ENCODE peak calls at places on chromosomes 16 and 17, in four cellular contexts. One of them, this sample, is unnamed.

GRCh38 chr17:60135160-60135950 is 14.4 kb upstream of the CA4 start:
- DNase-seq in IMR-90: peak
- DNase-seq in H9: peak
- DNase-seq in H1: no peak
- DNase-seq in this sample: peak

GRCh38 chr17:32783602-32784001 is 93.3 kb downstream of the MYO1D start:
- DNase-seq in IMR-90: peak
- DNase-seq in H9: no peak
- DNase-seq in H1: no peak
- DNase-seq in this sample: peak

GRCh38 chr17:1714980-1715802 is 5.0 kb upstream of the TLCD2 start:
- DNase-seq in IMR-90: peak
- DNase-seq in H9: peak
- DNase-seq in H1: no peak
- DNase-seq in this sample: peak

GRCh38 chr17:77644181-77644972 is 314.1 kb upstream of the TNRC6C start:
- DNase-seq in IMR-90: no peak
- DNase-seq in H9: peak
- DNase-seq in H1: no peak
- DNase-seq in this sample: no peak

GRCh38 chr17:22300731-22301352 is 608.5 kb downstream of the KCNJ18 start:
- DNase-seq in IMR-90: no peak
- DNase-seq in H9: no peak
- DNase-seq in H1: no peak
- DNase-seq in this sample: peak

GRCh38 chr17:17742133-17742621 is 60.9 kb downstream of the RAI1 start:
- DNase-seq in IMR-90: no peak
- DNase-seq in H9: no peak
- DNase-seq in H1: no peak
- DNase-seq in this sample: no peak

GRCh38 chr16:11319529-11320146 is 25.6 kb upstream of the RMI2 start:
- DNase-seq in IMR-90: no peak
- DNase-seq in H9: no peak
- DNase-seq in H1: no peak
- DNase-seq in this sample: no peak

GRCh38 chr17:65514541-65514940 is 46.9 kb downstream of the AXIN2 start:
- DNase-seq in IMR-90: peak
- DNase-seq in H9: no peak
- DNase-seq in H1: no peak
- DNase-seq in this sample: no peak

GRCh38 chr17:82273327-82274133 is at the start of gene CSNK1D:
- DNase-seq in IMR-90: peak
- DNase-seq in H9: peak
- DNase-seq in H1: no peak
- DNase-seq in this sample: peak

GRCh38 chr16:55123652-55124051 is 193.0 kb downstream of the IRX5 start:
- DNase-seq in IMR-90: no peak
- DNase-seq in H9: no peak
- DNase-seq in H1: no peak
- DNase-seq in this sample: no peak

GRCh38 chr16:55115506-55115905 is 184.8 kb downstream of the IRX5 start:
- DNase-seq in IMR-90: no peak
- DNase-seq in H9: no peak
- DNase-seq in H1: no peak
- DNase-seq in this sample: no peak

GRCh38 chr16:55116165-55116894 is 185.7 kb downstream of the IRX5 start:
- DNase-seq in IMR-90: peak
- DNase-seq in H9: no peak
- DNase-seq in H1: no peak
- DNase-seq in this sample: no peak

GRCh38 chr16:55118701-55119260 is 188.1 kb downstream of the IRX5 start:
- DNase-seq in IMR-90: no peak
- DNase-seq in H9: no peak
- DNase-seq in H1: no peak
- DNase-seq in this sample: no peak

DNA sequence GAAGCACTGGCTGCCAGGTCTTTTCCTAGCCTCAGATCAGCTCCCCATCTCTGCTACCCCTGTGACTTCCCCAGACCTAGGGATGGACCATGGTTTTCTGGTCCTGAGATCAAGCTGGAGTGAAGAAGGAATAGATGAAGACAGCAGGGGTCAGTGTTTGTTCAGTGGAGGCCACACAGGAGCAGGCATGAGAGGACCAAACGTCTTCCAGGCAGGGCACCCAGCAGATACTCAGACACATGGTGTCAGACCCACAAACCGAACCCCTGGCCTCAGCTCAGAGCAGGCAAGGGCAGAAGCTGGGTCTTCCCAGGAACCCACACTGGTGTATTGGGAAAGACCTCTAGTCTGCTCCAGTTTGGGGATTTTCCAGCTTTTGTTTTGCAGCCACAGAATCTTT is 189.7 kb downstream of the IRX5 start:
- DNase-seq in IMR-90: no peak
- DNase-seq in H9: peak
- DNase-seq in H1: no peak
- DNase-seq in this sample: peak
- H4K5ac ChIP-seq in IMR-90: no peak
- H4K5ac ChIP-seq in H9: no peak
- H4K5ac ChIP-seq in H1: no peak
- H4K5ac ChIP-seq in this sample: no peak

GRCh38 chr16:70269471-70269870 is 17.7 kb upstream of the EXOSC6 start:
- DNase-seq in IMR-90: no peak
- DNase-seq in H9: no peak
- DNase-seq in H1: no peak
- DNase-seq in this sample: no peak
- H4K5ac ChIP-seq in IMR-90: no peak
- H4K5ac ChIP-seq in H9: no peak
- H4K5ac ChIP-seq in H1: no peak
- H4K5ac ChIP-seq in this sample: no peak

DNA sequence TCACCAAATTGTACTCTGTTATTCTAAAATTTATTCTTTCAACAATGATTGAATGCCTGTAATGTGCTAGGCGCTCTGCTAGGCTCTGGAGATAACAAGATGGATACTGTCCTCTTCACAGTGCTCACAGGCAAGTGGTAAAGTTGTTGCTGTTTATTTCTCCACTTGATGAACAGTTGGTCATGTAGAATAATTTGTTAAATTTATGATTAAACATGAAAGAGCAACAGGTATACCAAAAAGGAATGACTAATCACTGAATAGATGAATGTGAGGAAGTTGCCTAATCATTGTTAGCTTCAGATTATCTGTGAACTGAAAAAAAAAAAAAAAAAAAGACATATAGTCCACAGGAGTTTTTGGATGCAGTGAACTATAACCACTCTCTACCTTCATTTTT is 62.3 kb downstream of the NFATC3 start:
- DNase-seq in IMR-90: no peak
- DNase-seq in H9: no peak
- DNase-seq in H1: no peak
- DNase-seq in this sample: no peak
- H4K5ac ChIP-seq in IMR-90: no peak
- H4K5ac ChIP-seq in H9: no peak
- H4K5ac ChIP-seq in H1: no peak
- H4K5ac ChIP-seq in this sample: no peak

DNA sequence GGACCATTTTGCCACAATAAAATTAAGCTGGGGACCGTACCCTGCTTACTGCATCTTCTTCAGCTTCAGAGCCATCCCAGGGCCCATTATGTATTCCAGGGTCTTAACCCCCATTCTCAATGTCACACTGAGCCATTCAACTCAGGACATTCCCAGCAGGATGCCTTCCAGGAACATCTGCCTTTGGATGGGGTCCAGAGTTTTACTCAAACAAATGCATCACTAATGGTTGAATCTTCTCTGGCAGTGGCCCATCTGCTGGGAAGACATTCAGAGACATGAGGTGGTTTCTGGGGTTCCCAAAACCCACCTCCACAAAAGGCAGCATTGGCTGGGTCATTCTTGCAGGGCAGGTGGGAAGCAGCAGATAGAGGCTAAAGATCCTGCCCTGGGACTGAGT is 3.4 kb upstream of the SEC14L5 start:
- DNase-seq in IMR-90: peak
- DNase-seq in H9: no peak
- DNase-seq in H1: no peak
- DNase-seq in this sample: no peak
- H4K5ac ChIP-seq in IMR-90: no peak
- H4K5ac ChIP-seq in H9: no peak
- H4K5ac ChIP-seq in H1: no peak
- H4K5ac ChIP-seq in this sample: no peak

GRCh38 chr16:89187337-89188063 is 12.8 kb downstream of the SLC22A31 start:
- DNase-seq in IMR-90: no peak
- DNase-seq in H9: no peak
- DNase-seq in H1: no peak
- DNase-seq in this sample: no peak
- H4K5ac ChIP-seq in IMR-90: no peak
- H4K5ac ChIP-seq in H9: no peak
- H4K5ac ChIP-seq in H1: no peak
- H4K5ac ChIP-seq in this sample: no peak

DNA sequence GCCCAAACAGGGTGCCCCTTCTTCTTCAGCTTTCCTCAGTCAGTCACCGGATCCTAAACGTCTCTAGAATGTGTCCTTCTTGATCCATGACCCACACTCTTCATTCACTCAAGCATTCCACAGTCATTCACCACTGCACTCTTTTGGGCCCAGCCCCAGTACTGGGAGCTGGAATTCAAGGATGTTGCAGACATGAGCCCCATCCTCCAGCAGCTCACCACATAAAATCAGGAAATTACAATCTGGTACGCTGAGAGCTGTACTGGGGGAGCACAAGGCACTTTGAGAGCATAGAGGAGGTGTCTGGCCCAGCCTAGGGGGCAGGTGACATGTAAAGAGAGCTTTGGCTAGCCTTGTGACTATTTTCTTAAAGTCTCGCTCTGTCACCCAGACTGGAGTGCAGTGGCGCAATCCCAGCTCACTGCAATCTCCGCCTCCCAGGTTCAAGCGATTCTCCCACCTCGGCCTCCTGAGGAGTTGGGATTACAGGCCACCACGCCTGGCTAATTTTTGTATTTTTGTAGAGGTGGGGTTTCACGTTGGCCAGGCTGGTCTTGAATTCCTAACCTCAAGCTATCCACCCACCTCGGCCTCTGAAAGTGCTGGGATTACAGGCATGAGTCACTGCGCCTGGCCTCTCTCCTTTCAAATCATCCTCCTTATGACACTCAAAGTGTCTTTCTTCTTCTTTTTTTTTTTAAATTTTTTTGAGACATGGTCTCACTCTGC is 18.7 kb downstream of the CES4A start:
- DNase-seq in IMR-90: peak
- DNase-seq in H9: no peak
- DNase-seq in H1: no peak
- DNase-seq in this sample: no peak
- H4K5ac ChIP-seq in IMR-90: no peak
- H4K5ac ChIP-seq in H9: no peak
- H4K5ac ChIP-seq in H1: no peak
- H4K5ac ChIP-seq in this sample: no peak

GRCh38 chr17:43401293-43401692 is 2.5 kb downstream of the ARL4D start:
- DNase-seq in IMR-90: peak
- DNase-seq in H9: no peak
- DNase-seq in H1: no peak
- DNase-seq in this sample: no peak

GRCh38 chr17:43403846-43404245 is 5.1 kb downstream of the ARL4D start:
- DNase-seq in IMR-90: no peak
- DNase-seq in H9: no peak
- DNase-seq in H1: no peak
- DNase-seq in this sample: peak

GRCh38 chr17:43402078-43402477 is 3.3 kb downstream of the ARL4D start:
- DNase-seq in IMR-90: no peak
- DNase-seq in H9: no peak
- DNase-seq in H1: no peak
- DNase-seq in this sample: no peak

GRCh38 chr17:43399839-43400328 is 1.1 kb downstream of the ARL4D start:
- DNase-seq in IMR-90: no peak
- DNase-seq in H9: no peak
- DNase-seq in H1: no peak
- DNase-seq in this sample: no peak

DNA sequence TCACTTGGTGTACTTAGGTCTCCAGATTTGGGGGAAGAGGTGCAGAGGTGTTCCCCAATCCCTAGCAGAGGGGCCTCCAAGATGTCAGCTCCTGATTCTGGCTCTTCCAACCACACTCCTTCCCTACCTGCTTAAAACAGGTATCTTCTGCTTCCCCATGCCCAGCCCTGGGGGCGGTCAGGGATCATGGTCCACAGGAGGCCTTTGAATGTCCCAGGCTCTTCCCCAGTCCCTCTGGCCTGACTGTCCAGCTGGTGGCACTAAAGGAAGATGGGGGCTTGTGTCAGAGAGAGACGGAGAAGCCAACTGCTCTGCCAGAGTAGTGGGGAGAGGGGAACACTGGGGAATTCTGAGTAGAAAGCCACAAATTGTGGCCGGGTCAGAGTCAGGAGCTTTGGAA is 3.8 kb downstream of the ARL4D start:
- DNase-seq in IMR-90: no peak
- DNase-seq in H9: no peak
- DNase-seq in H1: no peak
- DNase-seq in this sample: no peak
- H4K5ac ChIP-seq in IMR-90: no peak
- H4K5ac ChIP-seq in H9: no peak
- H4K5ac ChIP-seq in H1: no peak
- H4K5ac ChIP-seq in this sample: no peak

DNA sequence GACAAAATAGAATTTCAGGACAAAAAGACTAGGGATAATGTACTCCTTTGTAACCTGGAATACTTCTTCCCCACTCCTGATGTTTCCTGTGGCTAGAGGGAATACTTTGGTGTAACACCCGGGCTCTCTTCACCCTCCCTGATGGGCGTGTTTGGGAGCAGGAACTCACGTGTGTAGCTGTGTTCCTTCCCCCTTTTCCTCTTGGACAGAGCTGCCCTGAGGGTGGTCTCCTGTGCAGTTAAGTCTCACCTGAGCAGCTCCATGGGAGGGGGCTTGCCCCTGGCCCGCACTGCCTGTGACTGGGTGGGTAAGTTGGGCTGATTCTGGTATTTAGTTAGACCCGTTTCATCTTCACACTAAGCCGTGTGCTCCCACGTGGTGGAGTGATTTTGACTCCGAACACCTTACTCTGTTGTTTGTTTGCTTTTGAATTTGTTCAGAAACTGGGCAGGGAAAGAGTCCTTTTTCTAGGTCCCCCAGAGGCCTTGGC is 87.9 kb downstream of the OR1D5 start:
- DNase-seq in IMR-90: no peak
- DNase-seq in H9: peak
- DNase-seq in H1: no peak
- DNase-seq in this sample: peak
- H4K5ac ChIP-seq in IMR-90: no peak
- H4K5ac ChIP-seq in H9: no peak
- H4K5ac ChIP-seq in H1: no peak
- H4K5ac ChIP-seq in this sample: no peak

DNA sequence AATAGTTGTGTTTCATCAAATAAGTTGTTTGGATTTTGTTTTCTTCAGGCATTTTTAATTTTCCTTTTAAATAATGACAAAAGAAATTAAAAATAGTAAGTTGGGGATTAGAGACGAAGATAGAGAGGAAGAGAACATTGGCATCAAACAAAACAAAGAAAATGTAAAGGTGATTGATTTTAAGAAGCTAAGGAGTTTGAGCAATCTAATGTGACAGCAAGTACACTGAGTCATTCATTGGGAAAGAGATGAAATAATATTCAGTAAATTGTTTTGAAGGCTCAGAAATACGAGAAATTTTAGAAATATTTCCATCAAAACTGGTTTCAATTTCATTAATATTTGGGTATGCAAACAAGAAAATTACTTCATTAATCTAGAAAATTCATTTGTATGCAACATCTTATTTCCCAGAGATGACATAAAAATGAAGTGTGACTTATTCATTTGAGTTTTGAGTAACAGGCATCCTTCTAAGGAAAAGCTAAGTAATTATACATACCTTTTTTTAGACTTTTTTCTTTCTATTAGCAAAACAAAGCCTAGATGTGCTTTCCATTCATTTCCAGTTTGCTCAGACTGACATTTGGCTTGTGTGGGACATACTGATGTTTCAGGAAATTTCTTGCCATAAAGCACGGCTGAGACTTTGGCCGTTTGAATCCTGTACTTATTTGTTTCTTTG is 66.7 kb downstream of the COX10 start:
- DNase-seq in IMR-90: no peak
- DNase-seq in H9: no peak
- DNase-seq in H1: no peak
- DNase-seq in this sample: no peak
- H4K5ac ChIP-seq in IMR-90: no peak
- H4K5ac ChIP-seq in H9: no peak
- H4K5ac ChIP-seq in H1: no peak
- H4K5ac ChIP-seq in this sample: no peak

This sample was measured in mesendoderm.